ENCODE peak calls at places on chromosomes 1 and 21, in six cellular contexts. R is esophagus squamous epithelium, U is M059J, Y is HEK293T, F is GM06990, J is NCI-H1436. P is an unnamed sample.
A peak's percentile ranks its signal among the peaks of the same experiment; 100 is the strongest.

GRCh38 chr1:41318135-41318534 is 43.1 kb upstream of the FOXO6 start:
- DNase-seq in R (no peak), U (no peak), Y (no peak), F (no peak), J (no peak), P (no peak)

GRCh38 chr1:16954579-16954978 is 25.8 kb downstream of the MFAP2 start:
- DNase-seq in R (no peak), U (no peak), Y (no peak), F (no peak), J (no peak), P (no peak)

GRCh38 chr1:204323887-204324286 is 35.8 kb downstream of the PLEKHA6 start:
- DNase-seq in R (no peak), U (peak; percentile 89), Y (no peak), F (no peak), J (no peak), P (no peak)

GRCh38 chr1:229127301-229127700 is 143.6 kb upstream of the RAB4A start:
- DNase-seq in R (no peak), U (peak; percentile 30), Y (no peak), F (no peak), J (no peak), P (no peak)

GRCh38 chr1:178607718-178608408 is 95.0 kb downstream of the TEX35 start:
- DNase-seq in R (no peak), U (peak; percentile 76), Y (no peak), F (peak; percentile 65), J (no peak), P (peak; percentile 56)

GRCh38 chr1:109610609-109611307 is 8.7 kb downstream of the GNAT2 start:
- DNase-seq in R (no peak), U (peak; percentile 77), Y (no peak), F (no peak), J (no peak), P (no peak)

GRCh38 chr1:15308135-15308534 is 61.1 kb downstream of the FHAD1 start:
- DNase-seq in R (no peak), U (no peak), Y (no peak), F (no peak), J (no peak), P (no peak)

GRCh38 chr1:96360036-96360795 is 361.4 kb upstream of the PTBP2 start:
- DNase-seq in R (no peak), U (peak; percentile 47), Y (no peak), F (no peak), J (no peak), P (no peak)

GRCh38 chr1:198778049-198778448 is 139.2 kb downstream of the PTPRC start:
- DNase-seq in R (no peak), U (peak; percentile 72), Y (peak; percentile 15), F (no peak), J (no peak), P (no peak)

GRCh38 chr1:101697057-101697456 is 299.7 kb downstream of the OLFM3 start:
- DNase-seq in R (no peak), U (peak; percentile 1), Y (no peak), F (no peak), J (no peak), P (no peak)

GRCh38 chr1:15650433-15650832 is 33.2 kb downstream of the DDI2 start:
- DNase-seq in R (no peak), U (no peak), Y (no peak), F (no peak), J (no peak), P (no peak)

GRCh38 chr1:195053478-195053877 is 1554.8 kb downstream of the KCNT2 start:
- DNase-seq in R (no peak), U (peak; percentile 24), Y (no peak), F (no peak), J (no peak), P (no peak)

GRCh38 chr1:84701366-84701765 is 11.1 kb upstream of the SSX2IP start:
- DNase-seq in R (no peak), U (no peak), Y (no peak), F (no peak), J (no peak), P (no peak)

GRCh38 chr1:172254521-172255222 is 165.8 kb upstream of the C1orf105 start:
- DNase-seq in R (no peak), U (peak; percentile 94), Y (no peak), F (no peak), J (no peak), P (no peak)

GRCh38 chr1:210328032-210328745 is 513 bp upstream of the HHAT start:
- DNase-seq in R (no peak), U (no peak), Y (peak; percentile 26), F (no peak), J (peak; percentile 43), P (no peak)

GRCh38 chr1:207876129-207876528 is 34.8 kb downstream of the CD34 start:
- DNase-seq in R (no peak), U (no peak), Y (no peak), F (no peak), J (no peak), P (no peak)

GRCh38 chr1:208475449-208475848 is 231.3 kb upstream of the PLXNA2 start:
- DNase-seq in R (no peak), U (peak; percentile 71), Y (no peak), F (no peak), J (no peak), P (no peak)

GRCh38 chr1:165441166-165441955 is 3.6 kb downstream of the RXRG start:
- DNase-seq in R (no peak), U (no peak), Y (no peak), F (no peak), J (no peak), P (no peak)

GRCh38 chr1:173485401-173485800 is 8.3 kb downstream of the PRDX6 start:
- DNase-seq in R (no peak), U (no peak), Y (no peak), F (no peak), J (no peak), P (no peak)

GRCh38 chr1:230215049-230215448 is 148.0 kb downstream of the GALNT2 start:
- DNase-seq in R (no peak), U (no peak), Y (no peak), F (no peak), J (no peak), P (no peak)

GRCh38 chr21:21301013-21301412 is 302.8 kb downstream of the NCAM2 start:
- DNase-seq in R (no peak), U (no peak), Y (no peak), F (no peak), J (no peak), P (no peak)

GRCh38 chr1:201896951-201897391 is 8.3 kb downstream of the SHISA4 start:
- DNase-seq in R (no peak), U (peak; percentile 85), Y (no peak), F (no peak), J (no peak), P (no peak)

GRCh38 chr1:157448666-157449065 is 103.6 kb downstream of the FCRL5 start:
- DNase-seq in R (no peak), U (no peak), Y (no peak), F (no peak), J (no peak), P (no peak)

P was measured in GM12864.